ENCODE peak calls at places on chromosomes 3 and 15, in seven cellular contexts. One of them, this sample, is unnamed. For H3K4me1 and H3K27me3, the result is how much of the 10 kb centered on the place peaks cover.

GRCh38 chr15:56736308-56736707 is 3.0 kb upstream of the ZNF280D start:
- DNase-seq in upper lobe of right lung: no peak
- DNase-seq in heart right ventricle: no peak
- DNase-seq in heart left ventricle: no peak
- DNase-seq in uterus: no peak
- DNase-seq in PC-3: peak
- DNase-seq in GM23338: no peak
- DNase-seq in this sample: no peak

GRCh38 chr3:31196261-31196660 is 301.8 kb upstream of the GADL1 start:
- DNase-seq in upper lobe of right lung: no peak
- DNase-seq in heart right ventricle: no peak
- DNase-seq in heart left ventricle: no peak
- DNase-seq in uterus: no peak
- DNase-seq in PC-3: no peak
- DNase-seq in GM23338: no peak
- DNase-seq in this sample: no peak

GRCh38 chr3:52775877-52776276 is 1.5 kb upstream of the ITIH1 start:
- DNase-seq in upper lobe of right lung: no peak
- DNase-seq in heart right ventricle: no peak
- DNase-seq in heart left ventricle: no peak
- DNase-seq in uterus: no peak
- DNase-seq in PC-3: no peak
- DNase-seq in GM23338: no peak
- DNase-seq in this sample: no peak

GRCh38 chr3:71725279-71725991 is at the start of gene EIF4E3:
- DNase-seq in upper lobe of right lung: peak
- DNase-seq in heart right ventricle: peak
- DNase-seq in heart left ventricle: peak
- DNase-seq in uterus: peak
- DNase-seq in PC-3: peak
- DNase-seq in GM23338: peak
- DNase-seq in this sample: peak

GRCh38 chr3:160580938-160581337 is 15.6 kb upstream of the KPNA4 start:
- DNase-seq in upper lobe of right lung: no peak
- DNase-seq in heart right ventricle: no peak
- DNase-seq in heart left ventricle: no peak
- DNase-seq in uterus: no peak
- DNase-seq in PC-3: no peak
- DNase-seq in GM23338: no peak
- DNase-seq in this sample: no peak

GRCh38 chr3:9280477-9281219 is 31.2 kb upstream of the SRGAP3 start:
- DNase-seq in upper lobe of right lung: no peak
- DNase-seq in heart right ventricle: no peak
- DNase-seq in heart left ventricle: no peak
- DNase-seq in uterus: no peak
- DNase-seq in PC-3: no peak
- DNase-seq in GM23338: peak
- DNase-seq in this sample: no peak

GRCh38 chr15:65828566-65828965 is 36.5 kb upstream of the DENND4A start:
- DNase-seq in upper lobe of right lung: no peak
- DNase-seq in heart right ventricle: no peak
- DNase-seq in heart left ventricle: no peak
- DNase-seq in uterus: no peak
- DNase-seq in PC-3: no peak
- DNase-seq in GM23338: no peak
- DNase-seq in this sample: peak

GRCh38 chr3:93969443-93969842 is 4.3 kb downstream of the PROS1 start:
- DNase-seq in upper lobe of right lung: no peak
- DNase-seq in heart right ventricle: no peak
- DNase-seq in heart left ventricle: no peak
- DNase-seq in uterus: no peak
- DNase-seq in PC-3: peak
- DNase-seq in GM23338: no peak
- DNase-seq in this sample: no peak

GRCh38 chr3:49790626-49791411 is 4.5 kb upstream of the IP6K1 start:
- DNase-seq in upper lobe of right lung: no peak
- DNase-seq in heart right ventricle: no peak
- DNase-seq in heart left ventricle: no peak
- DNase-seq in uterus: no peak
- DNase-seq in PC-3: peak
- DNase-seq in GM23338: no peak
- DNase-seq in this sample: no peak

GRCh38 chr15:70322051-70322668 is 224.4 kb upstream of the TLE3 start:
- DNase-seq in upper lobe of right lung: no peak
- DNase-seq in heart right ventricle: no peak
- DNase-seq in heart left ventricle: no peak
- DNase-seq in uterus: no peak
- DNase-seq in PC-3: no peak
- DNase-seq in GM23338: no peak
- DNase-seq in this sample: no peak

DNA sequence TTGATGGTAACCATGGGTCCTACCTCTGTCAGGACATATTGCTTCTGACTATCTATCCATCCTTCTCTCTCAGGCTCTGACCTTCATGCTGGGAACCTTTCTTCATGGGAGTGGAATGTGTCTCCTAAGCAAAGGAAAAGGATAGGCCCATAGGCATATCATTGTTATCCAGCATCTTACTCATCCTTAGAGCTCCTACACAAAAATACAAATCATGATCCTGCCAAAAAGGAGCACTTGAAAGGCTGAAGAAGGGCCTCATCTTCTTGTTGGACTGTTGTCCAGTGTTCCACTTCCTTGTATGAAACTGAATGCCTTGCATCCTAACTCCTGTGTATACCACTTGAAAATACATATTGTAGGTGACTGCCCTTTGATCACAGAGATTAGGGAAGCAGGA is 96.1 kb upstream of the SOX2 start:
- DNase-seq in upper lobe of right lung: no peak
- DNase-seq in heart right ventricle: no peak
- DNase-seq in heart left ventricle: no peak
- DNase-seq in uterus: no peak
- DNase-seq in PC-3: no peak
- DNase-seq in GM23338: no peak
- DNase-seq in this sample: no peak
- H3K4me1 ChIP-seq in upper lobe of right lung: under half
- H3K4me1 ChIP-seq in heart right ventricle: under half
- H3K4me1 ChIP-seq in heart left ventricle: under half
- H3K4me1 ChIP-seq in uterus: under half
- H3K4me1 ChIP-seq in PC-3: under half
- H3K4me1 ChIP-seq in GM23338: under half
- H3K4me1 ChIP-seq in this sample: under half

GRCh38 chr15:90697180-90697579 is 20.0 kb upstream of the BLM start:
- DNase-seq in upper lobe of right lung: no peak
- DNase-seq in heart right ventricle: no peak
- DNase-seq in heart left ventricle: no peak
- DNase-seq in uterus: no peak
- DNase-seq in PC-3: no peak
- DNase-seq in GM23338: no peak
- DNase-seq in this sample: no peak
- H3K27me3 ChIP-seq in upper lobe of right lung: under half
- H3K27me3 ChIP-seq in heart right ventricle: under half
- H3K27me3 ChIP-seq in heart left ventricle: under half
- H3K27me3 ChIP-seq in uterus: under half
- H3K27me3 ChIP-seq in PC-3: under half
- H3K27me3 ChIP-seq in GM23338: under half
- H3K27me3 ChIP-seq in this sample: under half

GRCh38 chr3:14405886-14406238 is 3.5 kb downstream of the SLC6A6 start:
- DNase-seq in upper lobe of right lung: no peak
- DNase-seq in heart right ventricle: no peak
- DNase-seq in heart left ventricle: peak
- DNase-seq in uterus: no peak
- DNase-seq in PC-3: peak
- DNase-seq in GM23338: no peak
- DNase-seq in this sample: no peak
- H3K4me1 ChIP-seq in upper lobe of right lung: half or more
- H3K4me1 ChIP-seq in heart right ventricle: half or more
- H3K4me1 ChIP-seq in heart left ventricle: under half
- H3K4me1 ChIP-seq in uterus: under half
- H3K4me1 ChIP-seq in PC-3: under half
- H3K4me1 ChIP-seq in GM23338: under half
- H3K4me1 ChIP-seq in this sample: half or more

GRCh38 chr3:54121404-54122045 is 827 bp upstream of the CACNA2D3 start:
- DNase-seq in upper lobe of right lung: no peak
- DNase-seq in heart right ventricle: peak
- DNase-seq in heart left ventricle: peak
- DNase-seq in uterus: no peak
- DNase-seq in PC-3: no peak
- DNase-seq in GM23338: peak
- DNase-seq in this sample: no peak

GRCh38 chr3:54122046-54122801 is at the start of gene CACNA2D3:
- DNase-seq in upper lobe of right lung: peak
- DNase-seq in heart right ventricle: peak
- DNase-seq in heart left ventricle: peak
- DNase-seq in uterus: no peak
- DNase-seq in PC-3: no peak
- DNase-seq in GM23338: peak
- DNase-seq in this sample: no peak

GRCh38 chr3:54125317-54125716 is 3.0 kb downstream of the CACNA2D3 start:
- DNase-seq in upper lobe of right lung: no peak
- DNase-seq in heart right ventricle: no peak
- DNase-seq in heart left ventricle: no peak
- DNase-seq in uterus: no peak
- DNase-seq in PC-3: no peak
- DNase-seq in GM23338: no peak
- DNase-seq in this sample: no peak

GRCh38 chr3:54122802-54123537 is 618 bp downstream of the CACNA2D3 start:
- DNase-seq in upper lobe of right lung: no peak
- DNase-seq in heart right ventricle: no peak
- DNase-seq in heart left ventricle: no peak
- DNase-seq in uterus: no peak
- DNase-seq in PC-3: no peak
- DNase-seq in GM23338: peak
- DNase-seq in this sample: no peak

DNA sequence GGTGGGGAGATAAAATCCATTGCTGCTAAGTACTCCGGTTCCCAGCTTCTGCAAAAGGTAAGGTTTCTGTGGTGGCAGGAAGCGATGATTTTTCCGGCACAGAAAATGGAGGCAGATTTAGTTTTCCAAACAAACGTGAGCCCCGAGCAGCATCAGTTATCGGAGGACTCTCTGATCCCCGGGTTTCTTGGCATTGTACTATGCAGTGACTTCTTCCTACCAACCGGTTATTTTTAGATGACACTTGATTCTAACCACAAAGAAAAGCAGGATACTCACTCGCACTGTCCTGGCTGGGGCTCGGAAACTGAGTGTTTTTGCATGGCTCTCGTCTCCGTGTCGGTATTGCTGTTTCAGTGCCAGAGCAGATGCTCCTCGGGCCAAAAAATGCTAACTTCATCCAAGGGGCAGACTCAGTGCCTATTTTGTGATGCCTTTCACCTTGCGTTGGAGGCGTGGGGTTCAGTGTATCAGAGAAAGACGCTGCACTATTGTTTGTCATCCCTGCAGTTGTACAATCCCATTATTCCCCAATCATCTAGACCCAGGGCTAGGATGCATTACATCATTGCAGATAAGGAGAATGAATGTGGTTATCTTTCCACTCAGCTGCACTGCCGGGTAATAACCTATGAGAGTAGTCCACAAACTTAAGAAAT is 1.3 kb downstream of the CACNA2D3 start:
- DNase-seq in upper lobe of right lung: no peak
- DNase-seq in heart right ventricle: no peak
- DNase-seq in heart left ventricle: no peak
- DNase-seq in uterus: no peak
- DNase-seq in PC-3: no peak
- DNase-seq in GM23338: peak
- DNase-seq in this sample: no peak
- H3K27me3 ChIP-seq in upper lobe of right lung: under half
- H3K27me3 ChIP-seq in heart right ventricle: under half
- H3K27me3 ChIP-seq in heart left ventricle: under half
- H3K27me3 ChIP-seq in uterus: under half
- H3K27me3 ChIP-seq in PC-3: half or more
- H3K27me3 ChIP-seq in GM23338: half or more
- H3K27me3 ChIP-seq in this sample: under half

DNA sequence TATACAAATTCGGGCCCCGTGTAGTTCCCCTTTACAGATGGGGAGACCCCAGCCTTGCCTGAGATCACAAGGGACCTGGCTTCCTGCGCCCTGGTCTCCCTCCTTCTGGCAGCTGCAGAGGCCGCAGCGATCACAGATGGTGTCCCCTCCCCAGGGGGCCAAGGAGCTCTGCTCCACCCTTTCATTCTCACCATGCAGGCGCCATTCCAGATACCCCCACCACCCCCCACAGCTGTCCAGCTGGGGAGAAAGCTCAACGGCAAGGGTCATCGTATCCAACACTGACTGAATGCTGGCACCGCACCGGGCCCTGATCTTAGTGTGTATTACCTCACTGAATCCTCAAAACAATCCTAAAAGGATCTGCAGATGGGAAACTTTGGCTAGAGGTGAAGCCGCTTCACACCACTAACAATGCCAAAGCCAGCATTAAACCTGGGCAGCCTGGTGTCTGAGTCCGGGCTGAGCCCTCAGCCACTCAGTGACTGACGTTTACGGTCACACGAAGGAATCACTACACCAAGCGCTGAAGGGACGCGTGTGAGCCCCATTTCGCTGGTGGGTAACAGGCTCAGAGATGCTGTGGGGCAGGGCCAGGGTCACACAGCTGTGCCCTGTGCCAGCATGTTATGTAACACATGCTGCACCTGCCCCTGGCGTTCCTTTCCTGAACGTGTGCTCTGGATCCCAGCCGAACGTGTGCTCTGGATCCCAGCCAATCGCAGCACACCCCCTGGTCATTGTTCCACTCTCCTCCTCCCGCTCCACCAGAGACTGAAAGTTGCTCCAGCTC is 51.9 kb downstream of the IQSEC1 start:
- DNase-seq in upper lobe of right lung: no peak
- DNase-seq in heart right ventricle: peak
- DNase-seq in heart left ventricle: peak
- DNase-seq in uterus: no peak
- DNase-seq in PC-3: no peak
- DNase-seq in GM23338: no peak
- DNase-seq in this sample: no peak
- H3K4me1 ChIP-seq in upper lobe of right lung: under half
- H3K4me1 ChIP-seq in heart right ventricle: half or more
- H3K4me1 ChIP-seq in heart left ventricle: under half
- H3K4me1 ChIP-seq in uterus: under half
- H3K4me1 ChIP-seq in PC-3: under half
- H3K4me1 ChIP-seq in GM23338: under half
- H3K4me1 ChIP-seq in this sample: under half

GRCh38 chr3:123019591-123019990 is 8.0 kb downstream of the SEMA5B start:
- DNase-seq in upper lobe of right lung: no peak
- DNase-seq in heart right ventricle: no peak
- DNase-seq in heart left ventricle: no peak
- DNase-seq in uterus: no peak
- DNase-seq in PC-3: no peak
- DNase-seq in GM23338: no peak
- DNase-seq in this sample: no peak
- H3K27me3 ChIP-seq in upper lobe of right lung: under half
- H3K27me3 ChIP-seq in heart right ventricle: under half
- H3K27me3 ChIP-seq in heart left ventricle: under half
- H3K27me3 ChIP-seq in uterus: under half
- H3K27me3 ChIP-seq in PC-3: half or more
- H3K27me3 ChIP-seq in GM23338: under half
- H3K27me3 ChIP-seq in this sample: under half